ENCODE peak calls at places on chromosomes 6 and 20, in four cellular contexts. K is HCT116, G is adrenal gland, U is colonic mucosa. L is an unnamed sample.

GRCh38 chr6:18425218-18425617 is 38.1 kb downstream of the RNF144B start:
- DNase-seq in K (no peak), G (no peak), U (no peak), L (no peak)

GRCh38 chr6:40899684-40900155 is 139.3 kb downstream of the UNC5CL start:
- DNase-seq in K (no peak), G (no peak), U (peak; percentile 19), L (peak; percentile 29)

GRCh38 chr20:34271961-34272360 is 30.7 kb downstream of the ASIP start:
- DNase-seq in K (no peak), G (no peak), U (no peak), L (no peak)

GRCh38 chr20:34385464-34385863 is 22.4 kb downstream of the ITCH start:
- DNase-seq in K (no peak), G (no peak), U (no peak), L (no peak)

GRCh38 chr6:31836676-31837611 is 9.4 kb downstream of the HSPA1B start:
- DNase-seq in K (no peak), G (no peak), U (peak; percentile 61), L (peak; percentile 49)

GRCh38 chr6:104995989-104996617 is 39.2 kb downstream of the LIN28B start:
- DNase-seq in K (no peak), G (no peak), U (no peak), L (peak; percentile 35)

GRCh38 chr20:25197173-25197869 is 1.8 kb downstream of the ENTPD6 start:
- DNase-seq in K (no peak), G (no peak), U (peak; percentile 58), L (no peak)

GRCh38 chr6:14706378-14706929 is 539.4 kb upstream of the JARID2 start:
- DNase-seq in K (peak; percentile 48), G (peak; percentile 29), U (no peak), L (peak; percentile 30)

GRCh38 chr6:3773696-3774298 is 22.3 kb upstream of the PXDC1 start:
- DNase-seq in K (no peak), G (peak; percentile 80), U (no peak), L (no peak)

GRCh38 chr6:34689742-34690141 is 6.8 kb downstream of the ILRUN start:
- DNase-seq in K (no peak), G (no peak), U (no peak), L (no peak)

GRCh38 chr6:151175924-151176445 is 63.8 kb upstream of the AKAP12 start:
- DNase-seq in K (no peak), G (no peak), U (no peak), L (no peak)

GRCh38 chr6:43076928-43077809 is 1.1 kb downstream of the PTK7 start:
- DNase-seq in K (no peak), G (no peak), U (peak; percentile 35), L (peak; percentile 62)

GRCh38 chr20:53162251-53162835 is 190.2 kb downstream of the TSHZ2 start:
- DNase-seq in K (peak; percentile 42), G (peak; percentile 76), U (no peak), L (peak; percentile 67)

GRCh38 chr6:24520929-24521546 is 26.3 kb downstream of the ALDH5A1 start:
- DNase-seq in K (peak; percentile 23), G (peak; percentile 54), U (peak; percentile 56), L (peak; percentile 69)

GRCh38 chr6:23690650-23691049 is 435.4 kb upstream of the NRSN1 start:
- DNase-seq in K (no peak), G (no peak), U (no peak), L (no peak)

GRCh38 chr6:23228439-23229024 is 659.2 kb downstream of the HDGFL1 start:
- DNase-seq in K (no peak), G (no peak), U (no peak), L (peak; percentile 33)

GRCh38 chr6:82980086-82980485 is 85.6 kb downstream of the UBE3D start:
- DNase-seq in K (no peak), G (no peak), U (no peak), L (no peak)

GRCh38 chr6:26556263-26557070 is 18.3 kb downstream of the HMGN4 start:
- DNase-seq in K (peak; percentile 84), G (peak; percentile 48), U (no peak), L (peak; percentile 78)

GRCh38 chr6:27288136-27289044 is 23.7 kb downstream of the POM121L2 start:
- DNase-seq in K (no peak), G (no peak), U (no peak), L (no peak)

GRCh38 chr6:76972463-76972862 is 490.8 kb downstream of the HTR1B start:
- DNase-seq in K (no peak), G (no peak), U (no peak), L (no peak)

GRCh38 chr6:112153926-112154621 is 66.7 kb downstream of the FAM229B start:
- DNase-seq in K (no peak), G (no peak), U (no peak), L (no peak)

GRCh38 chr6:106082735-106083398 is 3.3 kb upstream of the PRDM1 start:
- DNase-seq in K (no peak), G (no peak), U (no peak), L (no peak)

GRCh38 chr6:124741341-124741740 is 220.9 kb upstream of the RNF217 start:
- DNase-seq in K (no peak), G (no peak), U (no peak), L (no peak)

GRCh38 chr20:34579191-34579661 is 20.7 kb downstream of the MAP1LC3A start:
- DNase-seq in K (peak; percentile 28), G (peak; percentile 73), U (peak; percentile 85), L (peak; percentile 83)

GRCh38 chr6:110509617-110510231 is 33.3 kb upstream of the SLC22A16 start:
- DNase-seq in K (peak; percentile 68), G (peak; percentile 35), U (peak; percentile 28), L (peak; percentile 48)

GRCh38 chr6:74932214-74932923 is 273.5 kb downstream of the COL12A1 start:
- DNase-seq in K (no peak), G (no peak), U (no peak), L (peak; percentile 10)

GRCh38 chr20:11453430-11453829 is 464.3 kb upstream of the BTBD3 start:
- DNase-seq in K (no peak), G (no peak), U (no peak), L (no peak)

GRCh38 chr6:166466178-166467122 is 83.7 kb upstream of the MPC1 start:
- DNase-seq in K (no peak), G (no peak), U (no peak), L (peak; percentile 45)

GRCh38 chr20:46253391-46253790 is 54.9 kb downstream of the CDH22 start:
- DNase-seq in K (peak; percentile 26), G (peak; percentile 39), U (peak; percentile 29), L (no peak)

GRCh38 chr6:37940074-37940847 is 120.7 kb downstream of the ZFAND3 start:
- DNase-seq in K (no peak), G (peak; percentile 54), U (no peak), L (peak; percentile 24)

GRCh38 chr6:7697432-7697819 is 28.5 kb upstream of the BMP6 start:
- DNase-seq in K (no peak), G (no peak), U (no peak), L (no peak)

GRCh38 chr20:57713951-57714350 is 4.1 kb upstream of the PMEPA1 start:
- DNase-seq in K (no peak), G (no peak), U (no peak), L (no peak)
- H3K27ac ChIP-seq in K (no peak overlapping the region), G (no peak overlapping the region), U (no peak overlapping the region), L (no peak overlapping the region)

GRCh38 chr6:52161689-52162438 is 24.3 kb upstream of the IL17A start:
- DNase-seq in K (no peak), G (no peak), U (no peak), L (no peak)
- H3K27ac ChIP-seq in K (no peak overlapping the region), G (no peak overlapping the region), U (no peak overlapping the region), L (no peak overlapping the region)

GRCh38 chr6:52500268-52501129 is 76.4 kb downstream of the TRAM2 start:
- DNase-seq in K (no peak), G (no peak), U (no peak), L (no peak)
- H3K27ac ChIP-seq in K (no peak overlapping the region), G (no peak overlapping the region), U (no peak overlapping the region), L (no peak overlapping the region)

GRCh38 chr6:170555305-170555704 is 1.1 kb downstream of the TBP start:
- DNase-seq in K (no peak), G (no peak), U (no peak), L (no peak)
- H3K27ac ChIP-seq in K (no peak overlapping the region), G (no peak overlapping the region), U (no peak overlapping the region), L (no peak overlapping the region)

GRCh38 chr6:11767458-11767857 is 11.1 kb downstream of the ADTRP start:
- DNase-seq in K (no peak), G (no peak), U (no peak), L (no peak)
- H3K27ac ChIP-seq in K (no peak overlapping the region), G (no peak overlapping the region), U (no peak overlapping the region), L (no peak overlapping the region)

GRCh38 chr20:2114560-2114959 is 12.9 kb downstream of the STK35 start:
- DNase-seq in K (no peak), G (no peak), U (no peak), L (no peak)

GRCh38 chr20:2112910-2113309 is 11.3 kb downstream of the STK35 start:
- DNase-seq in K (no peak), G (no peak), U (no peak), L (no peak)

GRCh38 chr20:2114990-2115681 is 13.5 kb downstream of the STK35 start:
- DNase-seq in K (no peak), G (peak; percentile 53), U (peak; percentile 39), L (peak; percentile 24)

GRCh38 chr20:2116170-2116940 is 14.7 kb downstream of the STK35 start:
- DNase-seq in K (no peak), G (no peak), U (no peak), L (no peak)

DNA sequence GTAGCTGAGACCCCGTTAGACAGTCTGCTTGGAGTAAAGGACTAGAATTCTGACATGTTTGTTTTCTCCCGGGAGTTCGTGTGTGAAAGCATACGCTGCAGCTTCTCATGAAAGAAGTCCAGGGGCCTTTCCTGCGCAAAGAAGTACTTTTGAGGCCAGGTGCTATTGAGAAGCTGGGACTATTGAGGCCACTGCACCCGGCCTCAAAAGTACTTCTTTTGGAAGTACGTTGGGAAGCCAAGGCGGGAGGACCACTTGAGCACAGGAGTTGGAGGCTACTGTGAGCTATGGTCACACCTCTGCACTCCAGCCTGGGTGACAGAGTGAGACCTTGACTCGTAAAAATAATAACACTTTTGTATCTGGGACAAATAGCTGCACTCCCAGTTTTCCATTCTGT is 12.5 kb downstream of the STK35 start:
- DNase-seq in K (no peak), G (no peak), U (no peak), L (no peak)
- H3K27ac ChIP-seq in K (no peak overlapping the region), G (peak overlapping the region; percentile 2), U (no peak overlapping the region), L (no peak overlapping the region)

GRCh38 chr20:20206788-20207187 is 154.5 kb downstream of the CFAP61 start:
- DNase-seq in K (no peak), G (no peak), U (no peak), L (no peak)
- H3K27ac ChIP-seq in K (no peak overlapping the region), G (no peak overlapping the region), U (no peak overlapping the region), L (no peak overlapping the region)